ENCODE peak calls at places on chromosomes 16 and 17, in seven cellular contexts. L is GM12892, I is SK-N-SH, E is H1, M is K562, W is GM12878, Y is HepG2. J is an unnamed sample.

GRCh38 chr17:61799812-61800484 is 63.4 kb downstream of the BRIP1 start:
- DNase-seq in L (no peak), I (no peak), Y (no peak), W (no peak), E (no peak), M (no peak), J (no peak)

GRCh38 chr16:63714876-63715275 is 1407.0 kb downstream of the CDH11 start:
- DNase-seq in W (no peak), I (no peak), M (no peak), Y (no peak), L (no peak), E (no peak), J (no peak)

GRCh38 chr16:7888421-7888820 is 555.8 kb downstream of the RBFOX1 start:
- DNase-seq in M (no peak), L (no peak), Y (no peak), I (no peak), W (no peak), E (no peak), J (no peak)

GRCh38 chr16:28532940-28533647 is 5.7 kb downstream of the NUPR1 start:
- DNase-seq in E (no peak), Y (peak), I (no peak), W (no peak), M (no peak), L (no peak), J (no peak)

GRCh38 chr17:41996855-41997164 is 20.4 kb downstream of the DNAJC7 start:
- DNase-seq in W (no peak), I (no peak), Y (no peak), L (no peak), E (no peak), M (no peak), J (no peak)

GRCh38 chr17:35257080-35257701 is 14.3 kb downstream of the SLFN5 start:
- DNase-seq in E (no peak), I (no peak), Y (peak), M (no peak), L (no peak), W (no peak), J (no peak)

GRCh38 chr17:44198721-44199552 is 747 bp downstream of the ATXN7L3 start:
- DNase-seq in I (peak), W (no peak), Y (no peak), M (peak), L (peak), E (peak), J (peak)

GRCh38 chr17:65054602-65055001 is 1.9 kb downstream of the GNA13 start:
- DNase-seq in Y (no peak), W (no peak), L (no peak), E (no peak), M (no peak), I (no peak), J (no peak)

GRCh38 chr16:48916566-48916965 is 306.6 kb upstream of the N4BP1 start:
- DNase-seq in Y (no peak), M (no peak), E (no peak), I (no peak), L (no peak), W (no peak), J (no peak)

GRCh38 chr16:89371386-89371785 is 119.0 kb downstream of the ANKRD11 start:
- DNase-seq in W (no peak), E (no peak), M (no peak), L (no peak), Y (no peak), I (no peak), J (no peak)

GRCh38 chr16:88194397-88195020 is 188.2 kb upstream of the ZNF469 start:
- DNase-seq in L (no peak), W (no peak), M (no peak), Y (peak), I (peak), E (no peak), J (no peak)

GRCh38 chr16:81476732-81477131 is 32.1 kb downstream of the CMIP start:
- DNase-seq in W (no peak), Y (no peak), L (no peak), I (no peak), M (no peak), E (no peak), J (no peak)

GRCh38 chr17:16491703-16492612 is at the start of gene LRRC75A:
- DNase-seq in L (peak), E (peak), W (no peak), I (peak), M (peak), Y (no peak), J (peak)

GRCh38 chr16:4538067-4538385 is 547 bp downstream of the CDIP1 start:
- DNase-seq in I (no peak), Y (no peak), W (no peak), E (no peak), L (no peak), M (no peak), J (no peak)

GRCh38 chr17:61451538-61452300 is 503 bp upstream of the TBX4 start:
- DNase-seq in M (no peak), E (peak), Y (no peak), W (no peak), L (no peak), I (no peak), J (no peak)

GRCh38 chr16:89061590-89062380 is 31.9 kb upstream of the ACSF3 start:
- DNase-seq in L (no peak), M (no peak), W (no peak), Y (no peak), E (no peak), I (no peak), J (no peak)

DNA sequence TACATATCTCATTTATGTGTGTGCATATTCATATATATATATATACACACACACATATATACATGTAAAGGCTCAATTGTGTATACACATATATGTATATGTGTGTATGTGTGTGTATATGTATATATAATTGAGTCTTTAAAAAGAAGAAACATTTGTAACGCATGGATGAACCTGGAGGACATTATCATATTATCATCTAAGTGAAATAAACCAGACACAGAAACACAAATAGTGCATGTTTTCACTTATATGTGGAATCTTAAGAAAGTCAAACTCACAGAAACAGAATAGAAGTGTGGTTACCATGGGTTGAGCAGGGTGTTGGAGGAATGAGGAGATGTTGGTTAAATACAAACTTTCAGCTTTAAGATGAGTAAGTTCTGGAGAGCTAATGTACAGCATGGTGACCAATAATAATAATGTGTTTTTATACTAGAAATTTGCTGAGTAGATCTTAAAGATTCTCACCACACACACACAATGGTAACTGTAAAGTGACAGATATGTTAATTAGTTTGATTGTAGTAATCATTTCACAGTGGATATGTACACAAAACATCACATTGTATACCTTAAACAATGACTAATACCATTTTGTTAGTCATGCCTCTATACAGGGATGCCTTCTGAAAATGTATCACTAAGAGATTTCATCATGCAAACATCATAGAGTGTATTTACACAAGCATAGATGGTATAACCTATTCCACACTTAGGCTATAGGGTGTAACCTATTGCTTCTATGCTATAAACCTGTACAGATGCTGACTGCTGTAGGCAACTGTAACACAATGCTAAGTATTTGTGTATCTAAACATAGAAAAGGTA is 132.6 kb upstream of the CACNG5 start:
- DNase-seq in I (no peak), L (no peak), Y (peak), W (no peak), M (no peak), E (no peak), J (no peak)
- TF ChIP-seq TAF1 in I (no peak), L (no peak), Y (no peak), W (no peak), M (no peak), E (no peak), J (no peak)

DNA sequence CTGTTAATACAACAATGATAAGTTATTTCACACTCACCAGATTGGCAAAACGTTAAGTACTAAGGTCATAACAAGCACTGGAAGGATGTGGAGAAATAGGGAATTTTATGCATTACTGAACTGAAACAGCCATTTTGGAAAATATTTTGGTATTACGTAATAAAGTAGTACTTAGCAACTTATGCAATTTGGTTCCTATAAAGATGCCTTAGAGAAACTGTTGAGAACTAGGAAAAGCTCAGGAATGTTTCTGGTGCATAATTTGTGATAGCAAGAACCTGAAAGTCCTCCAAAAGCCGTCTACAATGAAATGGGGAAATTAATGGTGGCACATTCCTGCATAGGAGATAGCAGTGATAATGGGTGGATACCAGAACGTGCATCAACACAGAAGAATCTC is 472.4 kb downstream of the WWOX start:
- DNase-seq in Y (no peak), I (no peak), E (no peak), M (no peak), W (no peak), L (no peak), J (no peak)
- TF ChIP-seq TAF1 in Y (no peak), I (no peak), E (no peak), M (no peak), W (no peak), L (no peak), J (no peak)

GRCh38 chr16:86707581-86707980 is 129.2 kb downstream of the FOXL1 start:
- DNase-seq in E (no peak), L (no peak), W (no peak), Y (no peak), I (no peak), M (no peak), J (no peak)
- TF ChIP-seq TAF1 in E (no peak), L (no peak), W (no peak), Y (no peak), I (no peak), M (no peak), J (no peak)

GRCh38 chr16:51621610-51622009 is 470.5 kb upstream of the SALL1 start:
- DNase-seq in E (no peak), W (no peak), M (no peak), L (no peak), I (no peak), Y (no peak), J (no peak)
- TF ChIP-seq TAF1 in E (no peak), W (no peak), M (no peak), L (no peak), I (no peak), Y (no peak), J (no peak)

GRCh38 chr16:50531359-50531758 is 16.8 kb upstream of the NKD1 start:
- DNase-seq in L (no peak), I (no peak), M (no peak), E (peak), Y (no peak), W (no peak), J (no peak)
- TF ChIP-seq TAF1 in L (no peak), I (no peak), M (no peak), E (no peak), Y (no peak), W (no peak), J (no peak)

GRCh38 chr17:80147035-80147939 is at the start of gene EIF4A3:
- DNase-seq in M (peak), L (peak), I (peak), W (peak), E (peak), Y (peak), J (peak)

GRCh38 chr17:80141463-80142165 is 5.3 kb downstream of the EIF4A3 start:
- DNase-seq in E (no peak), Y (no peak), I (no peak), W (no peak), L (no peak), M (no peak), J (no peak)

GRCh38 chr17:80142929-80143328 is 4.0 kb downstream of the EIF4A3 start:
- DNase-seq in E (no peak), W (no peak), I (no peak), Y (no peak), M (no peak), L (no peak), J (no peak)

GRCh38 chr17:80145076-80146075 is 1.6 kb downstream of the EIF4A3 start:
- DNase-seq in Y (no peak), E (no peak), M (no peak), I (no peak), W (no peak), L (no peak), J (no peak)

DNA sequence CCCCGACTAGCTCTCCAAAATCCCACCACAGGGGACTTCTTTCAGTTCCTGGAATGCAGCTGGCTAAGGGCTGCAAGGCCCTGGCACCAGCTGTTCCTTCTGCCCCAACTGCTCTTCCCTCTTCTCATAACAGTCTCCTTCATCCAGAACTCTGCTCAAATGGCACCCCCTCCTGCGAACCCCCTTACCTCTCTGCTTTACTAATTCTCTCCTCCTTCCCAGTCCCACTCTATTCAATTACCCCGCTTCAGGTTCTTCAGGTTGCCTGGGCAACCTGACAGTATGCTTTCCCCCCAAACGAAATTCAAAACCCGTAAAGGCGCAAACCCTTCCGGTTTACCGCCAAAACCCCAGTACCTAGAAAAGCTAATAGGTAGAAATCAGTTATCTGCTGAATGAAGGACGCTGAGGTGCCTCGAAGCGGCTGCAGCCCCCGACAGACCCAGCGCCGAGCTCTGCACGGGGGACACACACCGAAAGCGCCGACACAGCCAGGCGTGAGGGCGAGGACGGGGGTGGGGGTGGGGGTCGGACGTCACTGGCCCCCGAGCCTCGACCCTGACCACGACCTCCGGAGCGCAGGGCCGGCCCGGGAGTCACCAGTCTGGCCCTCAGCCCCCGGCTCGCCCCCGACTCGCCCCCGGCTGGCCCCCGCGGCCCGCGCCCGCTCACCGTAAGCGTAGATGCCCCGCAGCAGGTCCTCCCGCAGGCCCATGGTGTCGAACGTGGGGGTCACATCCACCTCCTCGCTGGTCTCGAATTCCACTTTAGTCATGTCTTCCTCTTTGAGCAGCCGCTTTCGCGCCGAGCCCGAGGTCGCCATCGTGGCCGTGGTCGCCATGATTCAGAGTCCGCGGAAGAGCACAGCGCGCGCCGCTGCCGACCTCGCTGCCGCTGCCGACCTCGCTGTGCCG is 550 bp downstream of the EIF4A3 start:
- DNase-seq in I (peak), Y (no peak), W (no peak), M (peak), E (no peak), L (no peak), J (no peak)
- TF ChIP-seq TAF1 in I (no peak), Y (no peak), W (peak), M (no peak), E (peak), L (peak), J (no peak)

J was measured in GM12891.